ENCODE peak calls at places on chromosomes 1 and 21, in four cellular contexts. One of them, this sample, is unnamed. For H3K27me3, the result is how much of the 10 kb centered on the place peaks cover.

GRCh38 chr1:239349699-239350098 is 36.7 kb upstream of the CHRM3 start:
- DNase-seq in gastrocnemius medialis: no peak
- DNase-seq in body of pancreas: no peak
- DNase-seq in K562: no peak
- DNase-seq in this sample: no peak

GRCh38 chr1:201954263-201955008 is 867 bp upstream of the TIMM17A start:
- DNase-seq in body of pancreas: no peak
- DNase-seq in K562: peak
- DNase-seq in gastrocnemius medialis: no peak
- DNase-seq in this sample: no peak

GRCh38 chr1:200445213-200445612 is 35.4 kb upstream of the ZNF281 start:
- DNase-seq in gastrocnemius medialis: no peak
- DNase-seq in K562: no peak
- DNase-seq in body of pancreas: no peak
- DNase-seq in this sample: no peak

GRCh38 chr1:47951026-47951425 is 46.2 kb downstream of the TRABD2B start:
- DNase-seq in K562: no peak
- DNase-seq in body of pancreas: no peak
- DNase-seq in gastrocnemius medialis: no peak
- DNase-seq in this sample: no peak

GRCh38 chr1:29767088-29767685 is 530.9 kb downstream of the PTPRU start:
- DNase-seq in body of pancreas: no peak
- DNase-seq in K562: no peak
- DNase-seq in gastrocnemius medialis: no peak
- DNase-seq in this sample: peak

GRCh38 chr1:205922314-205922713 is 20.9 kb downstream of the SLC26A9 start:
- DNase-seq in body of pancreas: no peak
- DNase-seq in gastrocnemius medialis: no peak
- DNase-seq in K562: no peak
- DNase-seq in this sample: peak

GRCh38 chr1:230125633-230126528 is 58.8 kb downstream of the GALNT2 start:
- DNase-seq in body of pancreas: no peak
- DNase-seq in K562: no peak
- DNase-seq in gastrocnemius medialis: no peak
- DNase-seq in this sample: no peak

GRCh38 chr1:1183221-1183747 is 9.6 kb downstream of the TTLL10 start:
- DNase-seq in body of pancreas: peak
- DNase-seq in gastrocnemius medialis: no peak
- DNase-seq in K562: no peak
- DNase-seq in this sample: no peak

GRCh38 chr21:17789085-17789484 is 30.1 kb downstream of the C21orf91 start:
- DNase-seq in gastrocnemius medialis: no peak
- DNase-seq in body of pancreas: no peak
- DNase-seq in K562: no peak
- DNase-seq in this sample: no peak

GRCh38 chr1:11550664-11551283 is 71.8 kb downstream of the DISP3 start:
- DNase-seq in gastrocnemius medialis: no peak
- DNase-seq in K562: peak
- DNase-seq in body of pancreas: peak
- DNase-seq in this sample: no peak

GRCh38 chr1:36108314-36108713 is 16.7 kb downstream of the COL8A2 start:
- DNase-seq in K562: no peak
- DNase-seq in gastrocnemius medialis: no peak
- DNase-seq in body of pancreas: no peak
- DNase-seq in this sample: no peak

GRCh38 chr21:35559128-35559831 is 501.0 kb downstream of the SETD4 start:
- DNase-seq in gastrocnemius medialis: no peak
- DNase-seq in K562: no peak
- DNase-seq in body of pancreas: no peak
- DNase-seq in this sample: no peak

GRCh38 chr1:234608720-234609527 is 1.1 kb downstream of the IRF2BP2 start:
- DNase-seq in gastrocnemius medialis: peak
- DNase-seq in body of pancreas: peak
- DNase-seq in K562: peak
- DNase-seq in this sample: no peak

GRCh38 chr1:223363856-223364684 is at the start of gene SUSD4:
- DNase-seq in body of pancreas: peak
- DNase-seq in gastrocnemius medialis: no peak
- DNase-seq in K562: peak
- DNase-seq in this sample: peak

GRCh38 chr1:43008106-43008424 is 49.4 kb upstream of the SLC2A1 start:
- DNase-seq in body of pancreas: no peak
- DNase-seq in K562: no peak
- DNase-seq in gastrocnemius medialis: no peak
- DNase-seq in this sample: no peak

GRCh38 chr1:6490181-6491075 is 1.0 kb downstream of the PLEKHG5 start:
- DNase-seq in body of pancreas: peak
- DNase-seq in K562: peak
- DNase-seq in gastrocnemius medialis: no peak
- DNase-seq in this sample: peak

GRCh38 chr1:160179336-160179735 is 11.0 kb upstream of the CASQ1 start:
- DNase-seq in body of pancreas: no peak
- DNase-seq in gastrocnemius medialis: no peak
- DNase-seq in K562: no peak
- DNase-seq in this sample: no peak

GRCh38 chr1:41431490-41432350 is 52.8 kb downstream of the EDN2 start:
- DNase-seq in gastrocnemius medialis: no peak
- DNase-seq in body of pancreas: peak
- DNase-seq in K562: peak
- DNase-seq in this sample: no peak

GRCh38 chr1:6995789-6996188 is 210.5 kb downstream of the CAMTA1 start:
- DNase-seq in gastrocnemius medialis: no peak
- DNase-seq in K562: no peak
- DNase-seq in body of pancreas: no peak
- DNase-seq in this sample: no peak

GRCh38 chr1:106435269-106435668 is 621.2 kb upstream of the PRMT6 start:
- DNase-seq in body of pancreas: no peak
- DNase-seq in K562: no peak
- DNase-seq in gastrocnemius medialis: no peak
- DNase-seq in this sample: no peak

GRCh38 chr1:24805534-24806301 is 60.5 kb downstream of the CLIC4 start:
- DNase-seq in K562: no peak
- DNase-seq in body of pancreas: peak
- DNase-seq in gastrocnemius medialis: peak
- DNase-seq in this sample: no peak

GRCh38 chr21:37509802-37510393 is 143.3 kb downstream of the DYRK1A start:
- DNase-seq in gastrocnemius medialis: no peak
- DNase-seq in body of pancreas: no peak
- DNase-seq in K562: no peak
- DNase-seq in this sample: no peak

GRCh38 chr1:36867575-36867974 is 166.7 kb downstream of the GRIK3 start:
- DNase-seq in K562: no peak
- DNase-seq in body of pancreas: no peak
- DNase-seq in gastrocnemius medialis: no peak
- DNase-seq in this sample: no peak

GRCh38 chr1:47993356-47993755 is 3.8 kb downstream of the TRABD2B start:
- DNase-seq in body of pancreas: no peak
- DNase-seq in gastrocnemius medialis: no peak
- DNase-seq in K562: no peak
- DNase-seq in this sample: no peak

GRCh38 chr1:27044613-27045091 is 32.0 kb upstream of the TENT5B start:
- DNase-seq in body of pancreas: peak
- DNase-seq in K562: peak
- DNase-seq in gastrocnemius medialis: peak
- DNase-seq in this sample: peak

GRCh38 chr1:19647643-19648042 is 3.5 kb downstream of the NBL1 start:
- DNase-seq in K562: no peak
- DNase-seq in body of pancreas: no peak
- DNase-seq in gastrocnemius medialis: no peak
- DNase-seq in this sample: no peak

GRCh38 chr1:107664882-107665871 is 299.8 kb downstream of the VAV3 start:
- DNase-seq in gastrocnemius medialis: no peak
- DNase-seq in body of pancreas: no peak
- DNase-seq in K562: no peak
- DNase-seq in this sample: no peak

GRCh38 chr1:14599173-14599754 is 779 bp downstream of the KAZN start:
- DNase-seq in gastrocnemius medialis: no peak
- DNase-seq in body of pancreas: no peak
- DNase-seq in K562: peak
- DNase-seq in this sample: peak

GRCh38 chr1:212158912-212159796 is 123.6 kb downstream of the DTL start:
- DNase-seq in body of pancreas: peak
- DNase-seq in gastrocnemius medialis: no peak
- DNase-seq in K562: peak
- DNase-seq in this sample: no peak

DNA sequence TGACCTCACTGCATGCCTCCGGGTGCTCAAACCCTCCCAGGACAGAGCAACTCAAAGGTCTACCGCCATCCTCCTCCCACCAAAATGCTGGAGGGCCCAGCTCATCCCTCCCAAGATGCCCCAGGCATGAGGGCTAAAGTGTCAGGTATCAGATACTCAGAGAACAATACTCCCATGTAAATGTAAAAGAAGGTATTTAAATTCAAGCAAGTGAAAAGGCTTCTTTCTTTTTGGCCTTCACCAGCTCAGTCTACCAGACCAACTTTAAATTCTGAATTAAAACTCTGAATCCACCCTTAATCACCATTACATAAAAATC is 3.0 kb downstream of the PARP1 start:
- DNase-seq in gastrocnemius medialis: no peak
- DNase-seq in body of pancreas: no peak
- DNase-seq in K562: no peak
- DNase-seq in this sample: no peak
- H3K27ac ChIP-seq in gastrocnemius medialis: no peak
- H3K27ac ChIP-seq in body of pancreas: no peak
- H3K27ac ChIP-seq in K562: no peak
- H3K27ac ChIP-seq in this sample: no peak

DNA sequence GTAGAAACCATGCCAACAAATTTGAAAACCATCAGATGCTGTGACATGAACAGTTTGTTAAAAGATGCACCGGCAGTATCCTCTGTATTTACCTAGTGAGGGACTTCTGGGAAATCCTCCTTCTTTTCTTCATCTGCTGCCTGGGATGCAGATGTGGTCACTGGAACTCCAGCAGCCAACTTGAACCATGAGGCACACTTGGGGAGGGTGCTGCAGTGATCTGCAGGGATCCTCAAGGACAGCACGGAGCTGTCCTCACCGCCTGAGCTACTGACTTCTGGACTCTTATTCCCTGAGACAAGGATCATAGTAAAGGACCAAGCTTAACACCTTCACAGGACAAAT is 19.5 kb upstream of the NID1 start:
- DNase-seq in body of pancreas: no peak
- DNase-seq in K562: no peak
- DNase-seq in gastrocnemius medialis: no peak
- DNase-seq in this sample: no peak
- H3K27me3 ChIP-seq in body of pancreas: under half
- H3K27me3 ChIP-seq in K562: under half
- H3K27me3 ChIP-seq in gastrocnemius medialis: under half
- H3K27me3 ChIP-seq in this sample: under half

GRCh38 chr1:53087332-53088285 is 25.6 kb downstream of the PODN start:
- DNase-seq in K562: peak
- DNase-seq in body of pancreas: peak
- DNase-seq in gastrocnemius medialis: peak
- DNase-seq in this sample: peak

GRCh38 chr1:53090227-53091147 is 28.5 kb downstream of the PODN start:
- DNase-seq in gastrocnemius medialis: peak
- DNase-seq in K562: peak
- DNase-seq in body of pancreas: no peak
- DNase-seq in this sample: peak

GRCh38 chr1:53088616-53089300 is 26.7 kb downstream of the PODN start:
- DNase-seq in body of pancreas: no peak
- DNase-seq in K562: no peak
- DNase-seq in gastrocnemius medialis: no peak
- DNase-seq in this sample: peak

GRCh38 chr1:53091841-53092645 is 30.0 kb downstream of the PODN start:
- DNase-seq in body of pancreas: peak
- DNase-seq in K562: no peak
- DNase-seq in gastrocnemius medialis: no peak
- DNase-seq in this sample: no peak

GRCh38 chr1:53089478-53090226 is 27.6 kb downstream of the PODN start:
- DNase-seq in K562: no peak
- DNase-seq in gastrocnemius medialis: no peak
- DNase-seq in body of pancreas: no peak
- DNase-seq in this sample: peak
- H3K4me3 ChIP-seq in K562: no peak
- H3K4me3 ChIP-seq in gastrocnemius medialis: no peak
- H3K4me3 ChIP-seq in body of pancreas: no peak
- H3K4me3 ChIP-seq in this sample: no peak

DNA sequence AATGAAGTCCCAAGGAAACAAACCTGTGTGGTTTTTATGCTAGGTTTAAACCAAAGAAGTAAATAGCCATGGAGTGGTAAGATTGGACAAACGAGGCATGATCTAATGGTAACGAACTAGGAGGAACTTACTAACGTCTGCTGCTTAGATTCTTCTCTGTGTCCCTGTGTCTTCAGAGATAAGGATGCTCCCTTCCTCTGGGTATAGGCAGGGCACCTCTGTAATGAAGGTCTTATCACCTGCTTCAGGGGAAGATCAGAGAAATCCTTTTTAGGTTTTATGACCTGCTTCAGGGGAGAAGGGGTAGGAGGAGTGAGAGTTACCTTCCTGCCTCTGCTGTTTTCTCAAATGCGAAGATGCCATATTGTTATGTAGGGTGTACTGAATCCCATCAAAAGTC is 214.9 kb upstream of the L1TD1 start:
- DNase-seq in gastrocnemius medialis: no peak
- DNase-seq in K562: no peak
- DNase-seq in body of pancreas: no peak
- DNase-seq in this sample: no peak
- H3K27ac ChIP-seq in gastrocnemius medialis: no peak
- H3K27ac ChIP-seq in K562: no peak
- H3K27ac ChIP-seq in body of pancreas: no peak
- H3K27ac ChIP-seq in this sample: no peak